ENCODE peak calls at places on chromosomes 2 and 18, in eight cellular contexts. F is astrocyte; V is CD4-positive, CD25-positive, alpha-beta regulatory T cell; L is prostate gland; X is memory B cell; H is NCI-H1105; Z is GM13977; O is NCI-H1436. P is an unnamed sample.

GRCh38 chr18:79553154-79553553 is 126.4 kb upstream of the CTDP1 start:
- DNase-seq in O (no peak), H (no peak), F (no peak), X (no peak), L (no peak), V (no peak), Z (no peak), P (no peak)

GRCh38 chr18:4172491-4172890 is 282.6 kb downstream of the DLGAP1 start:
- DNase-seq in Z (no peak), H (no peak), L (no peak), V (no peak), X (no peak), O (no peak), F (no peak), P (no peak)

GRCh38 chr2:20584045-20584636 is 66.8 kb downstream of the HS1BP3 start:
- DNase-seq in F (no peak), O (no peak), Z (no peak), L (no peak), X (no peak), H (no peak), V (no peak), P (peak)

GRCh38 chr18:70219688-70220087 is 14.2 kb upstream of the RTTN start:
- DNase-seq in V (no peak), X (no peak), Z (no peak), F (no peak), O (no peak), H (no peak), L (no peak), P (no peak)

GRCh38 chr2:105796131-105796638 is 51.5 kb downstream of the NCK2 start:
- DNase-seq in Z (no peak), L (no peak), X (no peak), O (no peak), F (no peak), H (peak), V (peak), P (no peak)

GRCh38 chr2:42048318-42049251 is 764 bp downstream of the PKDCC start:
- DNase-seq in H (no peak), O (no peak), X (peak), Z (no peak), F (no peak), L (no peak), V (no peak), P (no peak)

GRCh38 chr2:191187105-191187829 is 36.5 kb upstream of the STAT4 start:
- DNase-seq in O (no peak), Z (no peak), X (no peak), V (no peak), L (no peak), H (no peak), F (peak), P (no peak)

GRCh38 chr2:205245652-205246051 is 436.6 kb upstream of the NRP2 start:
- DNase-seq in L (no peak), Z (no peak), H (no peak), O (no peak), F (peak), V (no peak), X (no peak), P (peak)

GRCh38 chr18:212780-213179 is 54.4 kb downstream of the USP14 start:
- DNase-seq in L (no peak), V (no peak), Z (no peak), F (no peak), H (no peak), O (no peak), X (no peak), P (no peak)

GRCh38 chr2:17771956-17772355 is 18.0 kb downstream of the GEN1 start:
- DNase-seq in X (no peak), O (no peak), L (no peak), F (no peak), Z (no peak), V (no peak), H (no peak), P (no peak)

GRCh38 chr2:105405291-105405690 is 6.4 kb upstream of the FHL2 start:
- DNase-seq in F (peak), L (no peak), H (no peak), X (no peak), V (no peak), O (no peak), Z (no peak), P (no peak)

GRCh38 chr2:96156926-96157648 is 11.8 kb upstream of the DUSP2 start:
- DNase-seq in F (no peak), L (no peak), X (peak), V (no peak), Z (no peak), O (peak), H (no peak), P (no peak)

GRCh38 chr18:79942211-79942610 is 9.2 kb downstream of the SLC66A2 start:
- DNase-seq in F (no peak), Z (no peak), L (no peak), O (no peak), V (no peak), H (no peak), X (no peak), P (no peak)

GRCh38 chr2:5985551-5986229 is 293.5 kb downstream of the SOX11 start:
- DNase-seq in O (no peak), V (no peak), F (no peak), Z (no peak), H (no peak), L (no peak), X (no peak), P (no peak)

GRCh38 chr2:7594211-7594610 is 677.0 kb downstream of the RNF144A start:
- DNase-seq in V (no peak), F (no peak), O (no peak), L (no peak), H (no peak), Z (no peak), X (no peak), P (no peak)

GRCh38 chr2:97708608-97709007 is 4.8 kb upstream of the ZAP70 start:
- DNase-seq in O (no peak), L (no peak), F (no peak), X (no peak), Z (no peak), H (no peak), V (no peak), P (no peak)

GRCh38 chr2:98826856-98827255 is 95.9 kb upstream of the MGAT4A start:
- DNase-seq in H (no peak), V (no peak), L (no peak), O (no peak), X (no peak), Z (no peak), F (no peak), P (no peak)

GRCh38 chr18:9708882-9709877 is 1.1 kb downstream of the RAB31 start:
- DNase-seq in H (no peak), V (peak), L (no peak), O (no peak), X (peak), F (no peak), Z (peak), P (no peak)

GRCh38 chr2:237429761-237430160 is 15.8 kb upstream of the COL6A3 start:
- DNase-seq in V (peak), L (no peak), F (no peak), O (no peak), X (no peak), Z (no peak), H (no peak), P (no peak)

GRCh38 chr2:161238559-161239415 is 69.4 kb upstream of the PSMD14 start:
- DNase-seq in V (peak), F (peak), X (peak), Z (peak), H (no peak), L (peak), O (no peak), P (no peak)

GRCh38 chr2:96103906-96104861 is 12.2 kb downstream of the ADRA2B start:
- DNase-seq in X (no peak), O (no peak), F (no peak), Z (no peak), H (no peak), V (no peak), L (no peak), P (no peak)

GRCh38 chr2:217787160-217787877 is 215.5 kb downstream of the TNS1 start:
- DNase-seq in O (no peak), F (no peak), L (no peak), Z (no peak), X (no peak), V (no peak), H (no peak), P (no peak)

GRCh38 chr2:217887841-217888665 is 114.7 kb downstream of the TNS1 start:
- DNase-seq in Z (no peak), H (no peak), L (peak), V (no peak), O (no peak), X (no peak), F (peak), P (no peak)

GRCh38 chr2:62794791-62795190 is 89.3 kb downstream of the EHBP1 start:
- DNase-seq in Z (no peak), V (no peak), X (no peak), L (no peak), F (peak), O (no peak), H (peak), P (no peak)

GRCh38 chr2:141055526-141055925 is 1075.3 kb downstream of the LRP1B start:
- DNase-seq in Z (no peak), V (no peak), F (peak), H (no peak), L (no peak), X (no peak), O (no peak), P (peak)

GRCh38 chr2:165601065-165601830 is 131.8 kb downstream of the CSRNP3 start:
- DNase-seq in F (no peak), O (no peak), X (no peak), V (no peak), Z (no peak), H (no peak), L (no peak), P (no peak)

GRCh38 chr18:24659837-24660720 is 199.6 kb downstream of the HRH4 start:
- DNase-seq in V (peak), O (no peak), Z (no peak), H (no peak), F (no peak), L (no peak), X (peak), P (no peak)

GRCh38 chr18:37521500-37522465 is 43.8 kb downstream of the CELF4 start:
- DNase-seq in L (no peak), V (no peak), Z (no peak), X (no peak), F (no peak), O (no peak), H (no peak), P (no peak)

GRCh38 chr2:31831585-31831984 is 179.2 kb downstream of the MEMO1 start:
- DNase-seq in V (no peak), X (no peak), H (no peak), F (peak), O (no peak), Z (no peak), L (no peak), P (no peak)

GRCh38 chr2:105443610-105444598 is 45.1 kb upstream of the FHL2 start:
- DNase-seq in V (no peak), F (peak), L (peak), H (no peak), X (no peak), O (no peak), Z (no peak), P (no peak)

GRCh38 chr2:172822585-172822984 is 86.9 kb downstream of the RAPGEF4 start:
- DNase-seq in H (no peak), O (no peak), V (no peak), L (no peak), F (no peak), X (no peak), Z (no peak), P (no peak)

GRCh38 chr2:155517362-155517761 is 815.2 kb downstream of the NR4A2 start:
- DNase-seq in H (no peak), V (no peak), X (no peak), F (no peak), Z (no peak), O (no peak), L (no peak), P (no peak)

GRCh38 chr2:24924732-24925131 is 4.7 kb upstream of the ADCY3 start:
- DNase-seq in X (no peak), O (no peak), Z (no peak), V (no peak), H (no peak), F (no peak), L (no peak), P (no peak)

GRCh38 chr2:62194558-62195420 is 1.1 kb upstream of the B3GNT2 start:
- DNase-seq in V (no peak), O (no peak), H (no peak), F (no peak), X (no peak), L (no peak), Z (no peak), P (no peak)

GRCh38 chr2:181371782-181372292 is 85.3 kb upstream of the ITGA4 start:
- DNase-seq in L (no peak), V (peak), O (no peak), Z (no peak), H (no peak), F (peak), X (no peak), P (peak)

GRCh38 chr2:2164326-2164917 is 166.7 kb downstream of the MYT1L start:
- DNase-seq in H (no peak), L (no peak), O (no peak), F (no peak), V (no peak), X (no peak), Z (no peak), P (no peak)